ENCODE peak calls at places on chromosomes 2 and 18, in ten cellular contexts. N, O, H, B, L, W, Z, X, K and Y are unnamed samples. For H3K4me1, the result is how much of the 10 kb centered on the place peaks cover.

GRCh38 chr2:204834716-204835115 is 289.4 kb downstream of the PARD3B start:
- DNase-seq in L (no peak), K (no peak), W (no peak), O (no peak), Z (no peak), N (no peak), H (no peak), X (no peak), B (no peak), Y (no peak)

GRCh38 chr2:25419678-25420242 is 78.0 kb upstream of the DNMT3A start:
- DNase-seq in H (no peak), X (no peak), O (no peak), Z (no peak), L (no peak), B (no peak), W (no peak), N (no peak), K (no peak), Y (no peak)

GRCh38 chr2:204664708-204665121 is 119.4 kb downstream of the PARD3B start:
- DNase-seq in Z (no peak), K (peak), B (no peak), L (no peak), O (no peak), X (no peak), W (no peak), N (no peak), H (no peak), Y (no peak)

GRCh38 chr18:71212222-71212621 is 923.4 kb downstream of the SOCS6 start:
- DNase-seq in H (no peak), W (no peak), X (peak), N (no peak), B (no peak), O (no peak), K (no peak), L (no peak), Z (no peak), Y (no peak)

GRCh38 chr18:45521151-45521550 is 94.1 kb upstream of the SLC14A2 start:
- DNase-seq in N (no peak), W (no peak), H (no peak), Z (no peak), L (no peak), B (no peak), K (no peak), O (no peak), X (no peak), Y (peak)

GRCh38 chr2:126889071-126889470 is 9.6 kb upstream of the TEX51 start:
- DNase-seq in K (no peak), W (no peak), L (no peak), X (no peak), H (no peak), N (no peak), Z (peak), O (no peak), B (no peak), Y (no peak)

GRCh38 chr18:48808476-48808875 is 142.3 kb downstream of the SMAD7 start:
- DNase-seq in H (no peak), B (no peak), O (no peak), X (no peak), L (no peak), Z (no peak), W (no peak), K (no peak), N (no peak), Y (no peak)

GRCh38 chr2:118989481-118989880 is 47.5 kb downstream of the MARCO start:
- DNase-seq in N (no peak), B (no peak), W (no peak), K (no peak), Z (peak), X (no peak), O (no peak), H (no peak), L (no peak), Y (no peak)

GRCh38 chr2:47559079-47559684 is 156.2 kb downstream of the MSH2 start:
- DNase-seq in W (no peak), Z (no peak), K (no peak), B (no peak), L (peak), O (peak), X (no peak), N (no peak), H (no peak), Y (no peak)

GRCh38 chr2:119338282-119338681 is 28.4 kb downstream of the C2orf76 start:
- DNase-seq in B (no peak), O (no peak), N (no peak), K (no peak), H (no peak), W (no peak), Z (no peak), X (no peak), L (no peak), Y (no peak)

GRCh38 chr2:222608081-222608480 is 47.8 kb downstream of the FARSB start:
- DNase-seq in O (no peak), W (no peak), K (no peak), B (no peak), H (no peak), Z (no peak), L (no peak), X (no peak), N (no peak), Y (no peak)

GRCh38 chr2:164389411-164389810 is 231.9 kb downstream of the GRB14 start:
- DNase-seq in X (no peak), W (no peak), H (no peak), N (no peak), B (no peak), L (no peak), O (peak), Z (no peak), K (no peak), Y (no peak)

GRCh38 chr2:196336206-196336605 is 164.8 kb upstream of the STK17B start:
- DNase-seq in O (no peak), K (no peak), Z (no peak), W (no peak), X (no peak), L (no peak), B (no peak), H (no peak), N (no peak), Y (no peak)

GRCh38 chr2:146764301-146764700 is 1080.5 kb upstream of the ACVR2A start:
- DNase-seq in W (no peak), B (no peak), H (no peak), N (no peak), O (no peak), K (no peak), Z (no peak), X (no peak), L (no peak), Y (no peak)

GRCh38 chr2:183123117-183123958 is 905 bp upstream of the NUP35 start:
- DNase-seq in K (no peak), Z (no peak), X (no peak), H (no peak), O (no peak), B (no peak), W (no peak), N (no peak), L (no peak), Y (no peak)

GRCh38 chr2:128371648-128372345 is 53.1 kb upstream of the HS6ST1 start:
- DNase-seq in H (no peak), O (no peak), Z (no peak), B (peak), L (no peak), W (no peak), K (no peak), N (no peak), X (no peak), Y (peak)

GRCh38 chr18:53261241-53261640 is 921.2 kb downstream of the DCC start:
- DNase-seq in X (no peak), N (no peak), Z (no peak), L (no peak), K (no peak), B (no peak), W (no peak), H (no peak), O (no peak), Y (no peak)

GRCh38 chr2:200590090-200590489 is 4.3 kb downstream of the AOX1 start:
- DNase-seq in O (no peak), K (no peak), L (peak), N (no peak), W (peak), B (peak), Z (no peak), H (peak), X (no peak), Y (no peak)

GRCh38 chr2:117825437-117825836 is 10.9 kb downstream of the DDX18 start:
- DNase-seq in H (no peak), N (no peak), B (no peak), L (no peak), K (no peak), W (no peak), O (no peak), Z (no peak), X (no peak), Y (no peak)

GRCh38 chr2:30663806-30664205 is 143.4 kb downstream of the CAPN13 start:
- DNase-seq in H (no peak), O (no peak), N (no peak), X (no peak), W (no peak), L (no peak), B (no peak), K (no peak), Z (no peak), Y (no peak)

GRCh38 chr2:37561615-37562569 is 109.5 kb downstream of the CDC42EP3 start:
- DNase-seq in K (no peak), B (no peak), N (no peak), X (no peak), W (no peak), H (no peak), Z (no peak), O (no peak), L (no peak), Y (peak)

GRCh38 chr18:50726960-50727589 is 92.7 kb downstream of the MRO start:
- DNase-seq in O (no peak), X (no peak), Z (no peak), L (peak), K (no peak), H (no peak), N (no peak), B (no peak), W (no peak), Y (no peak)

GRCh38 chr18:31275722-31276463 is 42.1 kb upstream of the DSG1 start:
- DNase-seq in X (no peak), N (no peak), H (no peak), O (no peak), L (no peak), B (no peak), K (no peak), W (no peak), Z (peak), Y (peak)

GRCh38 chr2:20625491-20625919 is 25.4 kb downstream of the HS1BP3 start:
- DNase-seq in W (no peak), Z (no peak), H (peak), X (no peak), N (no peak), B (peak), K (no peak), L (peak), O (no peak), Y (peak)

GRCh38 chr2:101743288-101743687 is 45.8 kb downstream of the MAP4K4 start:
- DNase-seq in N (no peak), Z (no peak), H (no peak), B (no peak), L (no peak), W (no peak), K (no peak), X (no peak), O (no peak), Y (no peak)
- H3K4me1 ChIP-seq in N (under half), Z (under half), H (half or more), B (under half), L (half or more), W (half or more), K (under half), X (half or more), O (under half), Y (half or more)

GRCh38 chr18:7452331-7452730 is 114.8 kb upstream of the PTPRM start:
- DNase-seq in N (no peak), B (no peak), Z (peak), O (peak), K (peak), W (no peak), H (no peak), L (peak), X (no peak), Y (peak)
- TF ChIP-seq CTCF in N (peak), B (peak), Z (peak), O (peak), K (peak), W (peak), H (peak), L (peak), X (peak), Y (peak)

GRCh38 chr2:12199661-12200258 is 453.3 kb downstream of the LPIN1 start:
- DNase-seq in N (no peak), B (no peak), L (peak), K (no peak), O (no peak), Z (no peak), H (peak), X (no peak), W (no peak), Y (no peak)

GRCh38 chr2:12197133-12197532 is 450.7 kb downstream of the LPIN1 start:
- DNase-seq in W (no peak), H (no peak), N (no peak), L (no peak), Z (no peak), B (no peak), K (no peak), O (no peak), X (no peak), Y (no peak)

GRCh38 chr2:12196495-12196894 is 450.1 kb downstream of the LPIN1 start:
- DNase-seq in L (no peak), N (no peak), W (no peak), H (no peak), O (no peak), Z (no peak), K (no peak), B (no peak), X (no peak), Y (no peak)

GRCh38 chr2:12192762-12193161 is 446.3 kb downstream of the LPIN1 start:
- DNase-seq in B (no peak), K (no peak), X (no peak), N (no peak), Z (no peak), O (no peak), H (no peak), W (no peak), L (peak), Y (no peak)

DNA sequence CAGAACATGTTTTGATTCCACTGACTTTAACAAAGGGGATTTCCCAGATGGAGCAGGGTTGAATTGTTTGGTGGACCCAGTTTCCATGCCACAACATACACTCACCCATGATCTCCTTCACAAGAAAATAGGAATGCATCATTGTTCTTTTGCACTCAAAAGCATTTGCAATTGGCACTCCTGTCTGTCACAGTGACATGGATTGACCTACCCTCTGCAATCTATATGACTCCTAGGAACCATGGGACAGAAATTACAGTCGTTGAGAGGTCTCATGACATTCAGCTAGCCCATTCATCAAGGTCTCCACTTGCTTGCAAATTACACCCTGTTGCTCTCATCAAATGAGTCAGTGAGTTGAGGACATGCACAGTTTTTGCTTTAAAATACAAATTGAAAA is 448.5 kb downstream of the LPIN1 start:
- DNase-seq in N (no peak), X (no peak), Z (no peak), W (no peak), H (no peak), O (no peak), K (no peak), B (no peak), L (no peak), Y (no peak)
- H3K4me1 ChIP-seq in N (under half), X (under half), Z (under half), W (under half), H (under half), O (under half), K (under half), B (under half), L (under half), Y (under half)

GRCh38 chr2:135997380-135997779 is 12.0 kb upstream of the DARS1 start:
- DNase-seq in B (no peak), Z (peak), H (no peak), W (no peak), K (peak), O (peak), L (peak), X (peak), N (no peak), Y (no peak)
- TF ChIP-seq CTCF in B (no peak), Z (no peak), H (no peak), W (no peak), K (no peak), O (peak), L (no peak), X (no peak), N (no peak), Y (no peak)